ENCODE peak calls at places on chromosome X, in seven cellular contexts. H is Right ventricle myocardium superior; E is stimulated activated naive CD8-positive, alpha-beta T cell treated with anti-CD3 and anti-CD28 coated beads, Interleukin-15, Interleukin-2, amounts not matched to agents 100 U/mL and 50 U/mL, for 24 hours; U is stimulated activated CD4-positive, alpha-beta T cell treated with anti-CD3 and anti-CD28 coated beads, TNF-alpha, amount 100 ng/mL, for 4 hours; P is MCF 10A; S is NCI-H345; C is IMR-90. O is an unnamed sample.

GRCh38 chrX:41308884-41309655 is 24.9 kb upstream of the DDX3X start:
- DNase-seq in S (no peak), P (no peak), C (no peak), H (no peak), U (no peak), E (no peak), O (no peak)

GRCh38 chrX:15947648-15948317 is 93.2 kb upstream of the AP1S2 start:
- DNase-seq in U (no peak), S (no peak), E (no peak), C (peak), P (peak), H (no peak), O (peak)

GRCh38 chrX:115311666-115312065 is 22.2 kb downstream of the LUZP4 start:
- DNase-seq in P (no peak), S (no peak), C (no peak), H (peak), U (no peak), E (no peak), O (no peak)

GRCh38 chrX:21725916-21726315 is 32.0 kb downstream of the SMPX start:
- DNase-seq in C (no peak), P (no peak), H (no peak), E (no peak), U (no peak), S (no peak), O (no peak)

GRCh38 chrX:28127662-28128061 is 146.4 kb upstream of the DCAF8L1 start:
- DNase-seq in C (no peak), P (no peak), U (no peak), H (no peak), E (no peak), S (no peak), O (no peak)

GRCh38 chrX:20641954-20642353 is 375.2 kb upstream of the RPS6KA3 start:
- DNase-seq in E (no peak), H (no peak), C (no peak), S (no peak), P (no peak), U (no peak), O (no peak)

GRCh38 chrX:37976153-37976552 is 30.2 kb upstream of the SYTL5 start:
- DNase-seq in P (no peak), E (no peak), C (peak), H (no peak), U (no peak), S (no peak), O (no peak)

GRCh38 chrX:125953769-125954168 is 212.3 kb downstream of the DCAF12L2 start:
- DNase-seq in P (peak), U (no peak), S (no peak), E (no peak), C (no peak), H (no peak), O (no peak)

GRCh38 chrX:68894142-68894512 is 65.3 kb downstream of the EFNB1 start:
- DNase-seq in P (no peak), S (no peak), U (no peak), C (no peak), E (no peak), H (peak), O (no peak)

GRCh38 chrX:107483976-107484726 is 34.7 kb downstream of the FRMPD3 start:
- DNase-seq in U (no peak), P (peak), H (peak), C (no peak), S (no peak), E (no peak), O (no peak)

GRCh38 chrX:24081661-24082154 is 27.0 kb downstream of the EIF2S3 start:
- DNase-seq in H (peak), S (peak), U (peak), P (peak), E (peak), C (peak), O (peak)